ENCODE peak calls at places on chromosomes 3 and 15, in six cellular contexts. M, R, Y, T, I and N are unnamed samples. For H3K4me1 and H3K36me3, the result is how much of the 10 kb centered on the place peaks cover.

GRCh38 chr3:63048365-63048764 is 173.1 kb upstream of the CADPS start:
- DNase-seq in I (no peak), M (no peak), R (no peak), Y (no peak), T (no peak), N (no peak)

GRCh38 chr3:151919446-151919845 is 46.0 kb downstream of the SUCNR1 start:
- DNase-seq in I (no peak), R (no peak), Y (no peak), T (no peak), M (no peak), N (no peak)

GRCh38 chr3:178352300-178353021 is 183.8 kb upstream of the KCNMB2 start:
- DNase-seq in M (no peak), T (no peak), I (no peak), R (no peak), Y (no peak), N (no peak)

GRCh38 chr3:183161552-183162345 is 785 bp downstream of the LAMP3 start:
- DNase-seq in M (peak), R (no peak), Y (peak), I (no peak), T (peak), N (no peak)

GRCh38 chr3:61035573-61035972 is 215.7 kb downstream of the FHIT start:
- DNase-seq in T (no peak), I (no peak), Y (no peak), M (no peak), R (no peak), N (no peak)

GRCh38 chr3:190357468-190357867 is 30.5 kb upstream of the CLDN16 start:
- DNase-seq in M (no peak), R (no peak), I (no peak), T (no peak), Y (no peak), N (no peak)

GRCh38 chr15:43776101-43776717 is 557 bp downstream of the ELL3 start:
- DNase-seq in Y (peak), M (peak), T (peak), R (peak), I (no peak), N (peak)

GRCh38 chr3:66200786-66201185 is 20.0 kb upstream of the SLC25A26 start:
- DNase-seq in I (no peak), Y (no peak), R (no peak), M (no peak), T (no peak), N (no peak)

GRCh38 chr3:114685053-114685630 is 391.3 kb downstream of the TIGIT start:
- DNase-seq in M (no peak), T (no peak), R (no peak), Y (no peak), I (no peak), N (no peak)

GRCh38 chr3:120450261-120450913 is 405 bp downstream of the FSTL1 start:
- DNase-seq in M (no peak), Y (peak), T (peak), R (peak), I (peak), N (peak)

GRCh38 chr3:43198791-43199644 is 87.3 kb upstream of the SNRK start:
- DNase-seq in R (no peak), I (no peak), T (no peak), Y (no peak), M (no peak), N (no peak)

GRCh38 chr3:45084820-45085816 is 59.0 kb downstream of the CLEC3B start:
- DNase-seq in T (no peak), M (no peak), Y (no peak), I (no peak), R (no peak), N (no peak)

DNA sequence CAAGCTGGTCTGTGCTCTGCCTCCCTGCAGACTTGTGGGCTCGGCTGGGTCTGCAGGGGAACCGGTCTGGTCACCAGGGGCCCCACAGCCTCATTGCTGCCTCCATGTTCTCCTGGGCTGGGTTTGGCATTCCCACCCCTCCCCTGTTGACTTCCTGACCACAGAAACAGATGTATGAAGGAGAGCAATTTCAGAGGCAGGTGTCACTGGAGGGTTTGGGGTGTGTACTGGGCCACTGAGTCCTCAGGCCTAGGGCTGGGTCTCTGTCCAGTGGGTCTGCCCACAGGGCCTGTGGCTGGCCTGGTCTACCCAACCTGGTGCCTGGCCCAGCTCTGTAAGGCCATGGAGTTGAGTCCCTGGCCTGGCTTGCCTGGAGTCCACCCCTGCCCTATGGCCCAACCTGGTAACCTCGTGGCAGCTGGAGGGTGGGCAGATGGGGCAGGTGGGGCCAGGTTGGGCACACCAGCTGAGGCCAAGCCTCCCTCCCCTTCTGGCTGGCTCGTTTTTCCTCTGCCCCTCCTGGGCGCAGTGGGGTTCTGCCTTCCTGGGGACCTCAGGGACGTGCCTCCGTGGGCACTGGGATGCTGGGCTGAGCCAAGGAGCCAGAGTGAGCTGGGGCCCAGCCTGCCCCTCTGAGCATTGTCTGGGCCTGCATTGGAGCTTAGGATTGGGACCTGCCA is 20.8 kb downstream of the PLXNA1 start:
- DNase-seq in I (no peak), R (no peak), T (no peak), Y (no peak), M (no peak), N (no peak)
- H3K4me1 ChIP-seq in I (under half), R (under half), T (under half), Y (under half), M (under half), N (under half)

GRCh38 chr15:61943992-61944391 is 116.3 kb downstream of the VPS13C start:
- DNase-seq in Y (no peak), M (no peak), R (no peak), I (no peak), T (no peak), N (no peak)

GRCh38 chr15:61951949-61952348 is 108.3 kb downstream of the VPS13C start:
- DNase-seq in M (no peak), R (no peak), Y (no peak), I (no peak), T (no peak), N (no peak)

GRCh38 chr15:61946778-61947177 is 113.5 kb downstream of the VPS13C start:
- DNase-seq in T (no peak), M (no peak), Y (no peak), I (no peak), R (no peak), N (no peak)
- H3K36me3 ChIP-seq in T (under half), M (under half), Y (half or more), I (under half), R (half or more), N (under half)

GRCh38 chr15:74956648-74957300 is at the start of gene RPP25:
- DNase-seq in I (peak), Y (peak), T (peak), R (peak), M (peak), N (peak)
- H3K4me1 ChIP-seq in I (under half), Y (half or more), T (under half), R (under half), M (under half), N (under half)

GRCh38 chr3:172367205-172368105 is 80.8 kb downstream of the GHSR start:
- DNase-seq in M (no peak), Y (no peak), T (no peak), I (no peak), R (no peak), N (no peak)
- H3K36me3 ChIP-seq in M (under half), Y (half or more), T (under half), I (under half), R (under half), N (under half)

GRCh38 chr3:129610276-129610675 is 3.8 kb upstream of the PLXND1 start:
- DNase-seq in T (no peak), I (peak), R (no peak), M (no peak), Y (no peak), N (no peak)

GRCh38 chr3:129611446-129611800 is 4.9 kb upstream of the PLXND1 start:
- DNase-seq in I (no peak), T (peak), M (no peak), R (no peak), Y (peak), N (no peak)

GRCh38 chr3:129612350-129613204 is 6.1 kb upstream of the PLXND1 start:
- DNase-seq in Y (peak), T (peak), R (no peak), I (peak), M (no peak), N (no peak)

GRCh38 chr3:129613205-129613740 is 6.8 kb upstream of the PLXND1 start:
- DNase-seq in T (peak), R (no peak), M (no peak), Y (peak), I (peak), N (no peak)

GRCh38 chr3:129611812-129612349 is 5.4 kb upstream of the PLXND1 start:
- DNase-seq in R (no peak), M (no peak), Y (peak), I (peak), T (peak), N (no peak)
- H3K4me1 ChIP-seq in R (under half), M (under half), Y (half or more), I (under half), T (under half), N (under half)